ENCODE peak calls at places on chromosomes 12 and 14, in four cellular contexts. A, N, D and C are unnamed samples.

GRCh38 chr14:99572173-99572999 is 31.6 kb downstream of the CCDC85C start:
- DNase-seq in A (no peak), N (no peak), D (no peak), C (no peak)

GRCh38 chr12:109109756-109110350 is 6.5 kb upstream of the ACACB start:
- DNase-seq in A (no peak), N (no peak), D (no peak), C (no peak)

GRCh38 chr12:108854453-108855283 is 2.7 kb downstream of the SSH1 start:
- DNase-seq in A (no peak), N (no peak), D (peak; percentile 97), C (no peak)

GRCh38 chr12:103840399-103840880 is 594 bp downstream of the NT5DC3 start:
- DNase-seq in A (peak; percentile 15), N (peak; percentile 69), D (no peak), C (no peak)

GRCh38 chr14:30796707-30797106 is 77.7 kb upstream of the COCH start:
- DNase-seq in A (no peak), N (no peak), D (no peak), C (no peak)

GRCh38 chr12:107458163-107458562 is 227.4 kb upstream of the PWP1 start:
- DNase-seq in A (no peak), N (no peak), D (no peak), C (no peak)

GRCh38 chr12:904010-904414 is 45.5 kb downstream of the RAD52 start:
- DNase-seq in A (no peak), N (no peak), D (no peak), C (no peak)

GRCh38 chr14:37253905-37254304 is 56.2 kb downstream of the MIPOL1 start:
- DNase-seq in A (no peak), N (no peak), D (peak; percentile 88), C (no peak)

GRCh38 chr12:97921957-97922722 is 459.5 kb downstream of the RMST start:
- DNase-seq in A (no peak), N (no peak), D (peak; percentile 2), C (no peak)

GRCh38 chr14:65500075-65500474 is 87.5 kb downstream of the FUT8 start:
- DNase-seq in A (no peak), N (no peak), D (no peak), C (no peak)

GRCh38 chr14:100063314-100063941 is 1.8 kb upstream of the EVL start:
- DNase-seq in A (no peak), N (no peak), D (no peak), C (no peak)

GRCh38 chr12:100229036-100229635 is 28.5 kb downstream of the ACTR6 start:
- DNase-seq in A (no peak), N (no peak), D (no peak), C (no peak)
- TF ChIP-seq CTCF in A (no peak), N (no peak), D (peak; percentile 39), C (no peak)

GRCh38 chr12:68499616-68500015 is 111.1 kb upstream of the RAP1B start:
- DNase-seq in A (no peak), N (no peak), D (no peak), C (no peak)

GRCh38 chr12:68501226-68501625 is 109.5 kb upstream of the RAP1B start:
- DNase-seq in A (no peak), N (no peak), D (no peak), C (no peak)

GRCh38 chr12:68497702-68498101 is 113.0 kb upstream of the RAP1B start:
- DNase-seq in A (no peak), N (no peak), D (peak; percentile 72), C (no peak)

GRCh38 chr12:68497112-68497511 is 113.6 kb upstream of the RAP1B start:
- DNase-seq in A (no peak), N (no peak), D (no peak), C (no peak)

GRCh38 chr12:68498736-68499135 is 112.0 kb upstream of the RAP1B start:
- DNase-seq in A (no peak), N (no peak), D (no peak), C (no peak)
- TF ChIP-seq CTCF in A (no peak), N (no peak), D (peak; percentile 18), C (no peak)

GRCh38 chr12:10615532-10615931 is 2.1 kb upstream of the MAGOHB start:
- DNase-seq in A (no peak), N (no peak), D (no peak), C (no peak)
- TF ChIP-seq CTCF in A (peak; percentile 25), N (no peak), D (peak; percentile 8), C (peak; percentile 26)

GRCh38 chr14:80867798-80868197 is 73.7 kb downstream of the CEP128 start:
- DNase-seq in A (no peak), N (no peak), D (no peak), C (no peak)

GRCh38 chr14:80865565-80865964 is 76.0 kb downstream of the CEP128 start:
- DNase-seq in A (no peak), N (no peak), D (no peak), C (no peak)

GRCh38 chr14:80867091-80867490 is 74.4 kb downstream of the CEP128 start:
- DNase-seq in A (no peak), N (no peak), D (no peak), C (no peak)

GRCh38 chr14:80862983-80863382 is 78.6 kb downstream of the CEP128 start:
- DNase-seq in A (no peak), N (no peak), D (no peak), C (no peak)
- TF ChIP-seq CTCF in A (no peak), N (no peak), D (peak; percentile 1), C (peak; percentile 51)

GRCh38 chr12:126706300-126706699 is 1560.7 kb upstream of the TMEM132C start:
- DNase-seq in A (no peak), N (no peak), D (no peak), C (no peak)
- TF ChIP-seq CTCF in A (no peak), N (no peak), D (no peak), C (no peak)

DNA sequence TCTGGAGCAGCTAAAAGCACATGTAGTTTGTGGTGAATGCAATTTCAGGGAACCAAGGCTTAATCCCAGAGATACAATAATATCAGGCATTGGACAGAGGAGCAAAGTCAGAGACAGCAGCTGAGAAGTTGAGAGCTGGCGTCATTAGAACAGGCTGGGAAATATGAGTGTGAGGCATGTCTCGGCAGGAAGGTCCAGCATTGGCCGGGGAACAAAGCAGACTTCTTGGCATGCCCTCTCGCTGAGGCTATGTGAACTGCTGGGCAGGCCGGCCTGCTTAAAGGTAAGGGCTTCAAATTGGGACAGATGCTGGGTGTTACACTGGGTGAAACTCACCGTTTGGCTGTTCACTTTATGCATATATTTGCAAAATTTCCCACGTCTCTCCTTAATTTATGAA is 125.4 kb downstream of the CAND1 start:
- DNase-seq in A (no peak), N (peak; percentile 48), D (peak; percentile 80), C (no peak)
- TF ChIP-seq CTCF in A (no peak), N (no peak), D (peak; percentile 60), C (no peak)

GRCh38 chr14:52399886-52400599 is 85.9 kb downstream of the PTGER2 start:
- DNase-seq in A (no peak), N (no peak), D (no peak), C (no peak)
- TF ChIP-seq CTCF in A (no peak), N (no peak), D (peak; percentile 53), C (no peak)

DNA sequence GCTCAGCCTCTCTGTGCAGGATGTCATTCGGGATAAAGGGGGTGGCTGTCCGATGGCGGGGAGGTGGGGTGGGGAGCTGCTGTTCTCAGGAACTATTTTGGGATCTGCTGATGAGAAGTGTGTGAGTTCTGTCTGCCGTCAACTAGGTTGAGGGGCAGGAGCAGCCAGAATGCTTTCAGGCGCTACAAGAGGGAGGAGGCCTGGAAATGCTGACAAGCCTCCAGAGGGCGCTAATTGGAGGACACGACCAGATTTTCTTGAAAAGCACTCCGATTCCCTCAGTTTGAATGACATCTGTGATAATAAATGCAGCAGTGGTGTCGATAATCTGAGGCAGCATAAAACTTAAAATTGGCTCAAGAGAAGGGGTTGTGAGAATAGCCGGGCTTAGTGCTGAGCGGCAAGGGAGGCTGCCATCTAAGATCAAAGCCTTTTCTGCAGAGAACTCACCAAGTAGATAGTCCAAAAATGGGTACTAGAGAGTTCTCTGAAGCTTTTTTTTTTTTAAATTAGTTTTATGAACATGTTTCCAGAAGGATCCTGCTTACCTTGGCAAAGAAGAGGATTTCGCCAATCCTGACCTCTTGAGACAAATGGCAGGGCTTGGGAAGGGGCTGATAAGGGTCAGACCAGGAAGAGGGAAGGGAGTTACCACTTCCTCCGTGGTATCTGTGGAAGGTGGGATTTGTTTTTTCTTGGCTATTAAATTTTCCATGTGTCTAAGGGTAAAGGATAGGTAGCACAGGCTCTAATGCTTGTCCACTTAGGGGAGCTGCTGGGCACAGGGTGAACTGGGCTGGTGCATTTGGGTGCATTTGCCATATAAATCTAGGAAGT is 94.4 kb downstream of the CRACR2A start:
- DNase-seq in A (peak; percentile 62), N (no peak), D (peak; percentile 18), C (peak; percentile 53)
- TF ChIP-seq CTCF in A (peak; percentile 56), N (no peak), D (peak; percentile 82), C (peak; percentile 68)

GRCh38 chr14:32087173-32087861 is 10.2 kb downstream of the ARHGAP5 start:
- DNase-seq in A (no peak), N (no peak), D (peak; percentile 49), C (no peak)
- TF ChIP-seq CTCF in A (no peak), N (no peak), D (no peak), C (no peak)